ENCODE peak calls at places on chromosome 13, in four cellular contexts. G is GM12878, D is K562, F is HepG2. J is an unnamed sample.

GRCh38 chr13:41648314-41648935 is 191.1 kb downstream of the RGCC start:
- DNase-seq in G (no peak), D (no peak), F (peak), J (no peak)

GRCh38 chr13:36353001-36353400 is 6.8 kb upstream of the SPART start:
- DNase-seq in G (no peak), D (no peak), F (no peak), J (no peak)

GRCh38 chr13:106492576-106493323 is 42.7 kb downstream of the EFNB2 start:
- DNase-seq in G (no peak), D (no peak), F (no peak), J (no peak)

GRCh38 chr13:65768545-65768944 is 1461.6 kb downstream of the PCDH9 start:
- DNase-seq in G (no peak), D (no peak), F (no peak), J (no peak)

GRCh38 chr13:47232516-47232915 is 335.7 kb upstream of the HTR2A start:
- DNase-seq in G (no peak), D (no peak), F (no peak), J (no peak)

GRCh38 chr13:111658150-111659100 is 338.0 kb downstream of the TEX29 start:
- DNase-seq in G (no peak), D (no peak), F (no peak), J (no peak)

GRCh38 chr13:26022538-26023292 is 29.1 kb downstream of the SHISA2 start:
- DNase-seq in G (no peak), D (no peak), F (no peak), J (peak)

GRCh38 chr13:18995259-18995873 is 186.3 kb downstream of the TUBA3C start:
- DNase-seq in G (no peak), D (no peak), F (no peak), J (no peak)

GRCh38 chr13:108427355-108427754 is 157.8 kb downstream of the TNFSF13B start:
- DNase-seq in G (no peak), D (no peak), F (no peak), J (no peak)

GRCh38 chr13:25171170-25171516 is 945 bp downstream of the AMER2 start:
- DNase-seq in G (no peak), D (no peak), F (no peak), J (no peak)

GRCh38 chr13:100544866-100545683 is 43.5 kb downstream of the GGACT start:
- DNase-seq in G (no peak), D (no peak), F (no peak), J (no peak)

GRCh38 chr13:48411281-48412099 is 1.4 kb downstream of the LPAR6 start:
- DNase-seq in G (no peak), D (no peak), F (no peak), J (no peak)

GRCh38 chr13:23552171-23552570 is 18.0 kb upstream of the TNFRSF19 start:
- DNase-seq in G (no peak), D (no peak), F (peak), J (no peak)

GRCh38 chr13:99314640-99315176 is 7.5 kb upstream of the GPR183 start:
- DNase-seq in G (no peak), D (peak), F (no peak), J (no peak)

GRCh38 chr13:93951153-93951552 is 528.3 kb downstream of the DCT start:
- DNase-seq in G (no peak), D (no peak), F (no peak), J (no peak)

GRCh38 chr13:64278493-64278892 is 2862.8 kb upstream of the PCDH20 start:
- DNase-seq in G (no peak), D (no peak), F (no peak), J (no peak)

GRCh38 chr13:66076417-66076816 is 1153.7 kb downstream of the PCDH9 start:
- DNase-seq in G (no peak), D (no peak), F (no peak), J (no peak)

GRCh38 chr13:111449041-111449440 is 128.6 kb downstream of the TEX29 start:
- DNase-seq in G (no peak), D (no peak), F (no peak), J (no peak)

GRCh38 chr13:102548811-102549210 is 48.0 kb upstream of the TPP2 start:
- DNase-seq in G (no peak), D (no peak), F (no peak), J (no peak)
- TF ChIP-seq ZBTB33 in G (no peak), D (no peak), F (no peak), J (no peak)

DNA sequence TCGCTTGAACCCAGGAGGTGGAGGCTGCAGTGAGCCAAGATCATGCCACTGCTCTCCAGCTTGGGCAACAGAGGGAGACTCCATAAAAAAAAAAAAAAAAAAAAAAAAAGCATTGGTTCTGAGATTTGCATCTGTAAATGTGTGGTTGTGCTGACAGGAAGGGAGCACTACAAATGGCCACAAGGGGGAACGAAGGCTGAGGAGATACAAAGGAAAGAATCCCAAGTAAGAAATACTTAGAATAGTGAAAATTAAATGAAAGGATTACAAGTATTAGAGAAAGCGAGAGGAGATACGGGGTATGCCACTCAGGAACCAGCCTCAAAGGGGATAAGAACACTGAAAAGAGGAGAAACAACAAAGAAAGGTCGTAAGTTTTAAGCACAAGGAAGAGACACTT is 284.9 kb downstream of the KLF12 start:
- DNase-seq in G (no peak), D (no peak), F (peak), J (no peak)
- TF ChIP-seq CHD2 in G (no peak), D (no peak), F (no peak), J (no peak)

GRCh38 chr13:73228546-73228945 is 169.7 kb downstream of the KLF5 start:
- DNase-seq in G (no peak), D (no peak), F (no peak), J (no peak)

GRCh38 chr13:73225983-73226382 is 167.2 kb downstream of the KLF5 start:
- DNase-seq in G (no peak), D (no peak), F (no peak), J (no peak)

GRCh38 chr13:73231456-73231855 is 172.7 kb downstream of the KLF5 start:
- DNase-seq in G (no peak), D (no peak), F (no peak), J (no peak)

GRCh38 chr13:73235385-73235784 is 176.6 kb downstream of the KLF5 start:
- DNase-seq in G (no peak), D (no peak), F (no peak), J (no peak)

DNA sequence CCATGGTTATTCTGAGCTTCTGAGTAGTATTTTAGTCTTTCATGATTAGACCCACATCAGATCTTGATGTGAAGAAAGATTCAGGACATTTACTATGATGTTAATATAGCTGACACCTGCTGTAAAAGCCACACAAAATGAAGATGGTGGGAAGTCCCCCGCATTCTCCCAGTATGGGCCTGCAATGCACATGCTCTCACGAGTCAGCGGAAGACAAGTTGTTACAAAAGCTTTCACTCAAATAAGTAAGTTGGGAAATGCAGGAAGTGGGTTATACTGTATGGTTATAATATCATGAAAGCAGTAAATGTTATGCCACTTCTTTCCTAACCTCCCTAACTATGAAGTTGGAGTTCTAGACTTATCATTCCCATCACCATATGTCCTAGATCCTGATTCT is 171.9 kb downstream of the KLF5 start:
- DNase-seq in G (no peak), D (no peak), F (no peak), J (no peak)
- TF ChIP-seq RFX5 in G (no peak), D (no peak), F (no peak), J (no peak)

GRCh38 chr13:49820591-49821215 is 28.2 kb upstream of the KPNA3 start:
- DNase-seq in G (no peak), D (no peak), F (peak), J (no peak)

GRCh38 chr13:49821216-49821820 is 28.8 kb upstream of the KPNA3 start:
- DNase-seq in G (no peak), D (no peak), F (no peak), J (no peak)
- TF ChIP-seq ZBTB33 in G (no peak), D (no peak), F (no peak), J (no peak)

DNA sequence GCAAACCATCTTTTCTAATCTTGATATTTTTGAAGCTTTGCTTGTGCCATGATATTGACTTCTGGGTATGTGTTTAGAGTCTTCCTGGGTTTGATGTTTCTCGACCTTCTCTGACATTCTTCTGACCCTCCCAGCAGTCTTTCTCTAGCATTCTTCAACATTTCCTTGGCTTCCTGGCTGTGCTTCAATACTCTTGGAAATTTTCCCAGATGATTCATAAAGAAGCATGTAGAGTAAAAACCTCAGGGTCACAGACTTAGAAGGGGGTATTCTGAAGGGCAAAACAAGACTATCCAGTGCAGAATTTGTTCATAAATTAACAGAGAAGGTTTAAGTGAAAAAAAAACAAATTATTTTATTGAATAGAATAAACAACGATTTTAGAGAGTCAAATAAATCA is 946.4 kb upstream of the PCDH9 start:
- DNase-seq in G (no peak), D (no peak), F (no peak), J (no peak)
- TF ChIP-seq CHD2 in G (no peak), D (no peak), F (no peak), J (no peak)

GRCh38 chr13:37602743-37603381 is 4.3 kb upstream of the POSTN start:
- DNase-seq in G (no peak), D (no peak), F (peak), J (peak)
- TF ChIP-seq RFX5 in G (no peak), D (no peak), F (no peak), J (no peak)

DNA sequence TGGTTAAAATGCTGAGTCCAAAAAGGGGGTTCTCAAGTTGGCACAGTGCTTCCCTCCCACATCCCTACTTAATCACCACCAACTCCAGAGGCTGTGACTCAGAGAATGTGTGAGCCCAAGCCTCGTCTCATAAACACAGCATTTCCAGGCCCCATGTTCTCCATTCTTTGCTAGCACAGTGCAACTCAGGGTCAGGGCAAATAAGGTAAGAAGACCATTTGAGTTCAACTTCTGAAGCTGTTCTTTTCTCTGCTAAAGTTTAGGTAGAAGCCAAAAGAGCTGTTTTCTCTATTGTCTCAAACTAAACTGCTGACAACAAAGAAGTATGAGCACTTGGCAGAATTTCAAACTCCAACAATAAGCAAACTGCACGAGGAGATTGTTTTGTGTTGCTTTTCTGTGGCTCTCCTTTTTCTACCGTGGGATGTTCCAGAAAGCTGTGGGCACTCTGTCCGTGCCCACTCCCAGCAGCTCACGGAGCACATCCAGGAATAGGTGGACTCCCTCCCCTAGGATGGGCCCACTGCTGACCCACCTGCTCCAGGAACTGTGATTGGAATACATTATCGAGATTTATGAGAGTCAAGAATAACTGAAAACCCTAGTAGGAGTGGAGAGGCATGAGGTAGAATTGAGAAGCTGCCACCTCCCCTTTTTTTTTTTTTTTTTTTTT is 494.3 kb downstream of the COG6 start:
- DNase-seq in G (no peak), D (no peak), F (no peak), J (no peak)
- TF ChIP-seq ZBTB33 in G (no peak), D (no peak), F (no peak), J (no peak)

J was measured in SK-N-SH.